ENCODE peak calls at places on chromosomes 5 and 9, in seven cellular contexts. Q is cardiac fibroblast; M is stimulated activated CD4-positive, alpha-beta T cell treated with anti-CD3 and anti-CD28 coated beads, Interleukin-2, amount 100 ng/mL, for 24 hours; U is brain microvascular endothelial cell; S is activated naive CD4-positive, alpha-beta T cell treated with anti-CD3 and anti-CD28 coated beads, Interleukin-2, amount 50 U/mL, for 16 hours; B is astrocyte; N is naive thymus-derived CD4-positive, alpha-beta T cell. F is an unnamed sample.

GRCh38 chr9:131053896-131054295 is 42.4 kb upstream of the AIF1L start:
- DNase-seq in Q (no peak), M (no peak), U (no peak), S (no peak), B (no peak), N (no peak), F (no peak)

GRCh38 chr9:96021616-96022444 is 146.3 kb downstream of the ERCC6L2 start:
- DNase-seq in Q (no peak), M (no peak), U (no peak), S (peak), B (no peak), N (no peak), F (peak)

GRCh38 chr9:134010774-134011173 is 14.5 kb upstream of the BRD3OS start:
- DNase-seq in Q (no peak), M (no peak), U (no peak), S (no peak), B (peak), N (no peak), F (no peak)

GRCh38 chr5:5421149-5421960 is 1.1 kb upstream of the ICE1 start:
- DNase-seq in Q (no peak), M (peak), U (peak), S (peak), B (peak), N (peak), F (peak)

GRCh38 chr9:80797427-80797825 is 891.9 kb downstream of the TLE1 start:
- DNase-seq in Q (no peak), M (no peak), U (no peak), S (no peak), B (no peak), N (no peak), F (no peak)

GRCh38 chr5:92544567-92544966 is 1036.5 kb downstream of the NR2F1-AS1 start:
- DNase-seq in Q (peak), M (no peak), U (no peak), S (no peak), B (peak), N (no peak), F (no peak)

GRCh38 chr9:116547729-116548426 is 139.2 kb upstream of the TRIM32 start:
- DNase-seq in Q (no peak), M (no peak), U (no peak), S (no peak), B (no peak), N (no peak), F (no peak)

GRCh38 chr5:142845402-142845901 is 75.3 kb downstream of the ARHGAP26 start:
- DNase-seq in Q (no peak), M (no peak), U (no peak), S (no peak), B (no peak), N (no peak), F (no peak)

GRCh38 chr5:179568731-179569130 is 18.4 kb downstream of the RUFY1 start:
- DNase-seq in Q (peak), M (no peak), U (peak), S (no peak), B (no peak), N (no peak), F (no peak)

GRCh38 chr5:362189-362588 is 40.7 kb downstream of the AHRR start:
- DNase-seq in Q (no peak), M (no peak), U (no peak), S (no peak), B (no peak), N (no peak), F (no peak)

GRCh38 chr9:117265253-117265652 is 149.6 kb downstream of the ASTN2 start:
- DNase-seq in Q (no peak), M (no peak), U (no peak), S (no peak), B (no peak), N (no peak), F (no peak)

GRCh38 chr5:137778772-137779564 is 24.8 kb upstream of the HNRNPA0 start:
- DNase-seq in Q (peak), M (no peak), U (no peak), S (no peak), B (peak), N (no peak), F (peak)

GRCh38 chr9:113515862-113516261 is 52.3 kb downstream of the RGS3 start:
- DNase-seq in Q (no peak), M (no peak), U (no peak), S (no peak), B (no peak), N (no peak), F (no peak)

GRCh38 chr9:72203205-72203803 is 54.1 kb downstream of the GDA start:
- DNase-seq in Q (peak), M (no peak), U (peak), S (no peak), B (no peak), N (no peak), F (peak)

F was measured in HAP-1.